ENCODE peak calls at places on chromosomes 4 and X, in five cellular contexts. U is aorta, B is heart left ventricle, Q is right atrium auricular region, N is H9. A is an unnamed sample.
A peak's percentile ranks its signal among the peaks of the same experiment; 100 is the strongest.

GRCh38 chr4:36065274-36065871 is 178.9 kb downstream of the ARAP2 start:
- DNase-seq in U (no peak), B (no peak), Q (no peak), N (no peak), A (no peak)

GRCh38 chr4:158810487-158811215 is 41.8 kb downstream of the FNIP2 start:
- DNase-seq in U (peak; percentile 87), B (peak; percentile 69), Q (peak; percentile 87), N (no peak), A (no peak)

GRCh38 chr4:54566608-54567007 is 91.1 kb upstream of the KIT start:
- DNase-seq in U (no peak), B (no peak), Q (no peak), N (no peak), A (no peak)

GRCh38 chr4:15756361-15756861 is 21.7 kb upstream of the CD38 start:
- DNase-seq in U (no peak), B (no peak), Q (no peak), N (no peak), A (no peak)

GRCh38 chr4:42018451-42018850 is 28.1 kb downstream of the SLC30A9 start:
- DNase-seq in U (no peak), B (no peak), Q (no peak), N (no peak), A (no peak)

GRCh38 chrX:51334276-51334675 is 1.7 kb downstream of the NUDT10 start:
- DNase-seq in U (no peak), B (no peak), Q (no peak), N (no peak), A (no peak)

GRCh38 chrX:17375361-17375630 is 296 bp downstream of the NHS start:
- DNase-seq in U (no peak), B (peak; percentile 5), Q (no peak), N (peak; percentile 49), A (no peak)

GRCh38 chr4:100842856-100843255 is 325.0 kb upstream of the EMCN start:
- DNase-seq in U (no peak), B (no peak), Q (no peak), N (no peak), A (no peak)

GRCh38 chr4:15007201-15007600 is 4.9 kb downstream of the CPEB2 start:
- DNase-seq in U (no peak), B (no peak), Q (no peak), N (no peak), A (no peak)

GRCh38 chr4:21470531-21470930 is 478.0 kb downstream of the KCNIP4 start:
- DNase-seq in U (no peak), B (no peak), Q (no peak), N (no peak), A (no peak)

GRCh38 chr4:146186556-146186955 is 11.0 kb downstream of the LSM6 start:
- DNase-seq in U (no peak), B (no peak), Q (no peak), N (no peak), A (no peak)

GRCh38 chrX:44580466-44580865 is 37.8 kb upstream of the FUNDC1 start:
- DNase-seq in U (no peak), B (no peak), Q (no peak), N (no peak), A (no peak)

GRCh38 chrX:129932792-129933321 is 26.9 kb downstream of the UTP14A start:
- DNase-seq in U (peak; percentile 76), B (peak; percentile 23), Q (no peak), N (peak; percentile 35), A (no peak)

GRCh38 chr4:5993063-5993745 is 25.0 kb downstream of the C4orf50 start:
- DNase-seq in U (no peak), B (no peak), Q (no peak), N (peak; percentile 17), A (no peak)

GRCh38 chrX:72060196-72060974 is 71.3 kb downstream of the RTL5 start:
- DNase-seq in U (peak; percentile 80), B (no peak), Q (no peak), N (peak; percentile 59), A (no peak)

GRCh38 chr4:32022071-32022470 is 1301.9 kb downstream of the PCDH7 start:
- DNase-seq in U (no peak), B (no peak), Q (no peak), N (no peak), A (no peak)

GRCh38 chr4:54169176-54169575 is 59.9 kb upstream of the PDGFRA start:
- DNase-seq in U (no peak), B (no peak), Q (no peak), N (no peak), A (no peak)

GRCh38 chr4:78336093-78336943 is 215.3 kb upstream of the ANXA3 start:
- DNase-seq in U (no peak), B (no peak), Q (no peak), N (no peak), A (no peak)

GRCh38 chrX:17590892-17591740 is 146.2 kb upstream of the SCML1 start:
- DNase-seq in U (peak; percentile 79), B (peak; percentile 50), Q (peak; percentile 70), N (peak; percentile 64), A (no peak)

GRCh38 chrX:107701493-107702121 is 73.3 kb downstream of the PRPS1 start:
- DNase-seq in U (no peak), B (no peak), Q (no peak), N (no peak), A (no peak)

GRCh38 chrX:10169180-10169579 is 12.4 kb downstream of the CLCN4 start:
- DNase-seq in U (no peak), B (no peak), Q (no peak), N (no peak), A (no peak)

GRCh38 chr4:8157496-8157895 is 1.1 kb downstream of the ABLIM2 start:
- DNase-seq in U (peak; percentile 83), B (peak; percentile 76), Q (no peak), N (peak; percentile 47), A (no peak)

GRCh38 chr4:81314196-81314896 is 99.3 kb upstream of the PRKG2 start:
- DNase-seq in U (no peak), B (peak; percentile 58), Q (peak; percentile 70), N (no peak), A (no peak)

GRCh38 chrX:12979011-12979629 is 4.2 kb downstream of the TMSB4X start:
- DNase-seq in U (no peak), B (no peak), Q (no peak), N (no peak), A (no peak)

GRCh38 chrX:12975999-12976558 is 1.2 kb downstream of the TMSB4X start:
- DNase-seq in U (no peak), B (no peak), Q (no peak), N (no peak), A (no peak)

GRCh38 chrX:12979630-12980015 is 4.7 kb downstream of the TMSB4X start:
- DNase-seq in U (no peak), B (no peak), Q (no peak), N (no peak), A (no peak)

GRCh38 chrX:12978205-12979010 is 3.5 kb downstream of the TMSB4X start:
- DNase-seq in U (no peak), B (no peak), Q (peak; percentile 69), N (peak; percentile 76), A (peak; percentile 35)

GRCh38 chrX:12977761-12978204 is 2.9 kb downstream of the TMSB4X start:
- DNase-seq in U (no peak), B (no peak), Q (no peak), N (no peak), A (no peak)
- H3K4me1 ChIP-seq in U (peaks cover 2% of the 10 kb centered on the region), B (no peaks in the 10 kb centered on the region), Q (peaks cover 7% of the 10 kb centered on the region), N (peaks cover 2% of the 10 kb centered on the region), A (no peaks in the 10 kb centered on the region)

GRCh38 chr4:75612306-75612705 is 18.0 kb downstream of the CDKL2 start:
- DNase-seq in U (no peak), B (no peak), Q (no peak), N (no peak), A (no peak)
- H3K27ac ChIP-seq in U (no peak overlapping the region), B (no peak overlapping the region), Q (no peak overlapping the region), N (no peak overlapping the region), A (no peak overlapping the region)

DNA sequence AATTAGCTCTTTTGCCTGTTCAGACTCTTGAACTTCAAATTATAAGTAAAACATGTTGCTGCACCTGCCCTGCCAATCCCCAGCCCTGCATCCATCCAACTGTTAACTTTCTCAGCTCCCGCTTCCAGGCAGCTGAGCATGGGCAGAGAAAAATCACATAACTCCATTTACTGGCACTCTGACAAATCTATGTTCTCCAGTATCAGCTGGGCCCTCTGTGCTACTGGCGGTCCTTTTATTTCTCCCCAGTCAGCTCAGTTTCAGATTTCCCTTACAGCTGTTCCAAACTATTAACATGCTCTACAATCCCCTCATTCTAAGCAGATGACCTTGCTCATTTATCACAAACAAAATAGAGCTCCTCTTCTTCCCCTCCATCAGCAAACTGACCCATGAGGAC is 240.4 kb upstream of the TET2 start:
- DNase-seq in U (no peak), B (no peak), Q (no peak), N (no peak), A (no peak)
- H3K27me3 ChIP-seq in U (no peaks in the 10 kb centered on the region), B (no peaks in the 10 kb centered on the region), Q (no peaks in the 10 kb centered on the region), N (peaks cover 14% of the 10 kb centered on the region), A (peaks cover 9% of the 10 kb centered on the region)

GRCh38 chr4:1800805-1801204 is 7.7 kb downstream of the FGFR3 start:
- DNase-seq in U (no peak), B (no peak), Q (no peak), N (no peak), A (no peak)

GRCh38 chr4:1799997-1800375 is 6.9 kb downstream of the FGFR3 start:
- DNase-seq in U (no peak), B (no peak), Q (no peak), N (no peak), A (no peak)

GRCh38 chr4:1797861-1798529 is 4.9 kb downstream of the FGFR3 start:
- DNase-seq in U (no peak), B (no peak), Q (no peak), N (no peak), A (no peak)

GRCh38 chr4:1798530-1799363 is 5.7 kb downstream of the FGFR3 start:
- DNase-seq in U (no peak), B (no peak), Q (no peak), N (no peak), A (no peak)

DNA sequence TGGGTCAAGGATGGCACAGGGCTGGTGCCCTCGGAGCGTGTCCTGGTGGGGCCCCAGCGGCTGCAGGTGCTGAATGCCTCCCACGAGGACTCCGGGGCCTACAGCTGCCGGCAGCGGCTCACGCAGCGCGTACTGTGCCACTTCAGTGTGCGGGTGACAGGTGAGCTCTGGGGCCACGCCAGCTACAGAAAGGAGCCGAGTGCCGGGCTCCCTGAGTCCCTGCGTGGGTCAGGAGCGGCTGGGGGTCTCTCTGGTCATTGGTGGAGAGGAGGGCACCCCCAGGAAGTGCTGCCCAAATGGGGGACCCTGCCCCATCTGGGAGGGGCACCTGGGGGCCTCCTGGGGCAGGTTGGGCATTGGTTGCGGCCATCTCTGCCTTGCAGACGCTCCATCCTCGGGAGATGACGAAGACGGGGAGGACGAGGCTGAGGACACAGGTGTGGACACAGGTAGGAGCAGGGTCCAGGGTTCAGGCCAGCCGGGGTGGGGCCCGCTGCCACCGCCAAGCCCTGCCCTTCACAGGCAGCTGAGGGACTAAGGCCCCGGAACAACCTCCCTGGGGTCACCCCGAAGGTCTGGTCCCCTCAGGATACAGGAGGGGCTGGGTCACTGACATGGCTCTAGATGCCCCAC is 6.4 kb downstream of the FGFR3 start:
- DNase-seq in U (no peak), B (no peak), Q (no peak), N (no peak), A (no peak)
- H3K4me1 ChIP-seq in U (no peaks in the 10 kb centered on the region), B (no peaks in the 10 kb centered on the region), Q (peaks cover 12% of the 10 kb centered on the region), N (no peaks in the 10 kb centered on the region), A (no peaks in the 10 kb centered on the region)

A was measured in iPS DF 6.9.